ENCODE peak calls at places on chromosomes 11 and 22, in nine cellular contexts. One of them, this sample, is unnamed.

GRCh38 chr22:27317961-27318360 is 483.6 kb downstream of the MN1 start:
- DNase-seq in left lung: no peak
- DNase-seq in right cardiac atrium: no peak
- DNase-seq in AG04450: no peak
- DNase-seq in CD8-positive, alpha-beta T cell: no peak
- DNase-seq in epithelial cell of proximal tubule: peak
- DNase-seq in right lobe of liver: no peak
- DNase-seq in PC-9: no peak
- DNase-seq in mesendoderm: no peak
- DNase-seq in this sample: no peak

GRCh38 chr11:113163291-113164030 is 150.9 kb upstream of the TTC12 start:
- DNase-seq in left lung: no peak
- DNase-seq in right cardiac atrium: peak
- DNase-seq in AG04450: no peak
- DNase-seq in CD8-positive, alpha-beta T cell: no peak
- DNase-seq in epithelial cell of proximal tubule: no peak
- DNase-seq in right lobe of liver: no peak
- DNase-seq in PC-9: no peak
- DNase-seq in mesendoderm: no peak
- DNase-seq in this sample: no peak

GRCh38 chr11:83957038-83957900 is 671.1 kb upstream of the CCDC90B start:
- DNase-seq in left lung: no peak
- DNase-seq in right cardiac atrium: no peak
- DNase-seq in AG04450: no peak
- DNase-seq in CD8-positive, alpha-beta T cell: no peak
- DNase-seq in epithelial cell of proximal tubule: no peak
- DNase-seq in right lobe of liver: no peak
- DNase-seq in PC-9: no peak
- DNase-seq in mesendoderm: peak
- DNase-seq in this sample: no peak

GRCh38 chr11:2166091-2166851 is 5.3 kb upstream of the INS start:
- DNase-seq in left lung: no peak
- DNase-seq in right cardiac atrium: no peak
- DNase-seq in AG04450: no peak
- DNase-seq in CD8-positive, alpha-beta T cell: no peak
- DNase-seq in epithelial cell of proximal tubule: no peak
- DNase-seq in right lobe of liver: no peak
- DNase-seq in PC-9: no peak
- DNase-seq in mesendoderm: peak
- DNase-seq in this sample: peak

GRCh38 chr11:7677801-7678201 is 4.5 kb upstream of the CYB5R2 start:
- DNase-seq in left lung: no peak
- DNase-seq in right cardiac atrium: no peak
- DNase-seq in AG04450: no peak
- DNase-seq in CD8-positive, alpha-beta T cell: no peak
- DNase-seq in epithelial cell of proximal tubule: no peak
- DNase-seq in right lobe of liver: no peak
- DNase-seq in PC-9: no peak
- DNase-seq in mesendoderm: no peak
- DNase-seq in this sample: no peak

GRCh38 chr11:64028398-64029115 is 7.2 kb upstream of the FLRT1 start:
- DNase-seq in left lung: no peak
- DNase-seq in right cardiac atrium: peak
- DNase-seq in AG04450: no peak
- DNase-seq in CD8-positive, alpha-beta T cell: no peak
- DNase-seq in epithelial cell of proximal tubule: no peak
- DNase-seq in right lobe of liver: no peak
- DNase-seq in PC-9: no peak
- DNase-seq in mesendoderm: peak
- DNase-seq in this sample: no peak

GRCh38 chr11:62854013-62854824 is 14.8 kb upstream of the WDR74 start:
- DNase-seq in left lung: no peak
- DNase-seq in right cardiac atrium: no peak
- DNase-seq in AG04450: no peak
- DNase-seq in CD8-positive, alpha-beta T cell: no peak
- DNase-seq in epithelial cell of proximal tubule: no peak
- DNase-seq in right lobe of liver: no peak
- DNase-seq in PC-9: no peak
- DNase-seq in mesendoderm: no peak
- DNase-seq in this sample: no peak

GRCh38 chr11:134482128-134482527 is 70.1 kb upstream of the B3GAT1 start:
- DNase-seq in left lung: no peak
- DNase-seq in right cardiac atrium: no peak
- DNase-seq in AG04450: no peak
- DNase-seq in CD8-positive, alpha-beta T cell: no peak
- DNase-seq in epithelial cell of proximal tubule: no peak
- DNase-seq in right lobe of liver: no peak
- DNase-seq in PC-9: no peak
- DNase-seq in mesendoderm: no peak
- DNase-seq in this sample: no peak

GRCh38 chr11:113587318-113587739 is 112.1 kb upstream of the DRD2 start:
- DNase-seq in left lung: no peak
- DNase-seq in right cardiac atrium: no peak
- DNase-seq in AG04450: no peak
- DNase-seq in CD8-positive, alpha-beta T cell: no peak
- DNase-seq in epithelial cell of proximal tubule: no peak
- DNase-seq in right lobe of liver: no peak
- DNase-seq in PC-9: no peak
- DNase-seq in mesendoderm: no peak
- DNase-seq in this sample: peak

GRCh38 chr11:41201156-41201555 is 258.3 kb downstream of the LRRC4C start:
- DNase-seq in left lung: no peak
- DNase-seq in right cardiac atrium: no peak
- DNase-seq in AG04450: no peak
- DNase-seq in CD8-positive, alpha-beta T cell: no peak
- DNase-seq in epithelial cell of proximal tubule: no peak
- DNase-seq in right lobe of liver: no peak
- DNase-seq in PC-9: peak
- DNase-seq in mesendoderm: peak
- DNase-seq in this sample: no peak

GRCh38 chr11:45180888-45181594 is 34.6 kb downstream of the PRDM11 start:
- DNase-seq in left lung: peak
- DNase-seq in right cardiac atrium: peak
- DNase-seq in AG04450: no peak
- DNase-seq in CD8-positive, alpha-beta T cell: peak
- DNase-seq in epithelial cell of proximal tubule: no peak
- DNase-seq in right lobe of liver: no peak
- DNase-seq in PC-9: peak
- DNase-seq in mesendoderm: peak
- DNase-seq in this sample: no peak

GRCh38 chr11:1746516-1746931 is 3.9 kb downstream of the IFITM10 start:
- DNase-seq in left lung: peak
- DNase-seq in right cardiac atrium: peak
- DNase-seq in AG04450: no peak
- DNase-seq in CD8-positive, alpha-beta T cell: no peak
- DNase-seq in epithelial cell of proximal tubule: no peak
- DNase-seq in right lobe of liver: peak
- DNase-seq in PC-9: no peak
- DNase-seq in mesendoderm: no peak
- DNase-seq in this sample: no peak

GRCh38 chr11:8745431-8745986 is 62.9 kb downstream of the RPL27A start:
- DNase-seq in left lung: no peak
- DNase-seq in right cardiac atrium: no peak
- DNase-seq in AG04450: no peak
- DNase-seq in CD8-positive, alpha-beta T cell: no peak
- DNase-seq in epithelial cell of proximal tubule: no peak
- DNase-seq in right lobe of liver: no peak
- DNase-seq in PC-9: no peak
- DNase-seq in mesendoderm: peak
- DNase-seq in this sample: no peak

GRCh38 chr11:10918698-10919097 is 60.8 kb upstream of the ZBED5 start:
- DNase-seq in left lung: no peak
- DNase-seq in right cardiac atrium: no peak
- DNase-seq in AG04450: no peak
- DNase-seq in CD8-positive, alpha-beta T cell: no peak
- DNase-seq in epithelial cell of proximal tubule: no peak
- DNase-seq in right lobe of liver: no peak
- DNase-seq in PC-9: no peak
- DNase-seq in mesendoderm: no peak
- DNase-seq in this sample: no peak

GRCh38 chr11:99015634-99016454 is 4.9 kb upstream of the CNTN5 start:
- DNase-seq in left lung: no peak
- DNase-seq in right cardiac atrium: no peak
- DNase-seq in AG04450: peak
- DNase-seq in CD8-positive, alpha-beta T cell: no peak
- DNase-seq in epithelial cell of proximal tubule: peak
- DNase-seq in right lobe of liver: no peak
- DNase-seq in PC-9: no peak
- DNase-seq in mesendoderm: peak
- DNase-seq in this sample: no peak

GRCh38 chr11:78694152-78694551 is 119.5 kb upstream of the NARS2 start:
- DNase-seq in left lung: no peak
- DNase-seq in right cardiac atrium: no peak
- DNase-seq in AG04450: no peak
- DNase-seq in CD8-positive, alpha-beta T cell: no peak
- DNase-seq in epithelial cell of proximal tubule: no peak
- DNase-seq in right lobe of liver: no peak
- DNase-seq in PC-9: no peak
- DNase-seq in mesendoderm: no peak
- DNase-seq in this sample: no peak

DNA sequence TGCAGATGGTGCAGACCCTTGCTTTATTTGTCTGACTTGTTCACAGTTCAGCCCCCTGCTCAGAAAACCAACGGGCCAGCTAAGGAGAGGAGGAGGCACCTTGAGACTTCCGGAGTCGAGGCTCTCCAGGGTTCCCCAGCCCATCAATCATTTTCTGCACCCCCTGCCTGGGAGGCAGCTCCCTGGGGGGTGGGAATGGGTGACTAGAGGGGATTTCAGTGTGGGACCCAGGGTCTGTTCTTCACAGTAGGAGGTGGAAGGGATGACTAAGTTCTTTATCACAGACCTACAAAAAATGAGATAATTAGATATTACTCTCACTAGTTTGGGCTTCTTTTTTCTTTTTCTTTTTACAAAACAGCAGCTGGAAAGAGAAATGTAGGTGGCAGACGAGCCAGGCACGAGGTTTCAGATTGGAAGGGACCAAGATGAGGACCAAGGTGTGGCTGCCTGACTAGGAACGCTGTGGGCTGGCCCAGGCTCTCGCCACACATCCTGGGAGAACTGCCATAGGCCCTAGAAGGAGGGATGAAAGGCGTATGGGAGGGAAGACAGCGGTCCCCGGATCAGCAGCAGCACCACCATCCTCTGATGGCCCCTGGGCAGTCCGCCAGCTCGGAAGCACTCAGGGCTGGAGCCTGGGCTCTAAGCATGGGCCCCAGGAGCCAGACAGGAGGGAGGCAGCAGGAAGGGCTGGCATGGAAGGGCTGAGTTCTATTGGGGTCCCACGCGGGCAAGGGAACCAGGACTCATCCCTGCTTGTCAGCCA is 14.2 kb downstream of the TXN2 start:
- DNase-seq in left lung: no peak
- DNase-seq in right cardiac atrium: peak
- DNase-seq in AG04450: no peak
- DNase-seq in CD8-positive, alpha-beta T cell: no peak
- DNase-seq in epithelial cell of proximal tubule: no peak
- DNase-seq in right lobe of liver: no peak
- DNase-seq in PC-9: peak
- DNase-seq in mesendoderm: no peak
- DNase-seq in this sample: no peak
- H3K4me3 ChIP-seq in left lung: no peak
- H3K4me3 ChIP-seq in right cardiac atrium: no peak
- H3K4me3 ChIP-seq in AG04450: no peak
- H3K4me3 ChIP-seq in CD8-positive, alpha-beta T cell: no peak
- H3K4me3 ChIP-seq in epithelial cell of proximal tubule: no peak
- H3K4me3 ChIP-seq in right lobe of liver: no peak
- H3K4me3 ChIP-seq in PC-9: no peak
- H3K4me3 ChIP-seq in mesendoderm: no peak
- H3K4me3 ChIP-seq in this sample: no peak

DNA sequence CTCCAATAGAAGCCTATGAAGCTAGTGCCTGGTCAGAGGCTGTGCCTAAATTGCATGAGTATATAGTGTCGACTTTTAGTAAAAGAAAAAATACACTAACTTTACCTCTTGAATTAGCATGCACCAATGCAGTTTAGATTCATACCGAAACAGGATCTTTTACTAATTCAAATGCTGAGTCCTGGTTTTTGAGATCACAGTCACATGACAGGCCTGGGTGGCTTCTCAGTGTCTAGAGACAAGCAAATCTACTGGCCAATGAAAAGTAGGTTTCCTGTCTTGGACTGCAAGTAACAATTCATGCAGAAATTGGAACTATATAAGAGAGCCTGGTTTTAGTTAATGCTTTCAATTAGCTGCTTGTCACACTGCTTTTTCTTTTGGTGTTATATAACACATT is 7.2 kb downstream of the ARHGEF12 start:
- DNase-seq in left lung: no peak
- DNase-seq in right cardiac atrium: no peak
- DNase-seq in AG04450: no peak
- DNase-seq in CD8-positive, alpha-beta T cell: no peak
- DNase-seq in epithelial cell of proximal tubule: no peak
- DNase-seq in right lobe of liver: no peak
- DNase-seq in PC-9: no peak
- DNase-seq in mesendoderm: no peak
- DNase-seq in this sample: no peak
- H3K4me3 ChIP-seq in left lung: no peak
- H3K4me3 ChIP-seq in right cardiac atrium: no peak
- H3K4me3 ChIP-seq in AG04450: no peak
- H3K4me3 ChIP-seq in CD8-positive, alpha-beta T cell: no peak
- H3K4me3 ChIP-seq in epithelial cell of proximal tubule: no peak
- H3K4me3 ChIP-seq in right lobe of liver: no peak
- H3K4me3 ChIP-seq in PC-9: no peak
- H3K4me3 ChIP-seq in mesendoderm: no peak
- H3K4me3 ChIP-seq in this sample: peak

GRCh38 chr22:46803031-46803880 is 40.8 kb downstream of the TBC1D22A start:
- DNase-seq in left lung: peak
- DNase-seq in right cardiac atrium: peak
- DNase-seq in AG04450: no peak
- DNase-seq in CD8-positive, alpha-beta T cell: peak
- DNase-seq in epithelial cell of proximal tubule: no peak
- DNase-seq in right lobe of liver: peak
- DNase-seq in PC-9: peak
- DNase-seq in mesendoderm: peak
- DNase-seq in this sample: peak
- H3K4me3 ChIP-seq in left lung: no peak
- H3K4me3 ChIP-seq in right cardiac atrium: no peak
- H3K4me3 ChIP-seq in AG04450: no peak
- H3K4me3 ChIP-seq in CD8-positive, alpha-beta T cell: no peak
- H3K4me3 ChIP-seq in epithelial cell of proximal tubule: peak
- H3K4me3 ChIP-seq in right lobe of liver: no peak
- H3K4me3 ChIP-seq in PC-9: no peak
- H3K4me3 ChIP-seq in mesendoderm: no peak
- H3K4me3 ChIP-seq in this sample: no peak

DNA sequence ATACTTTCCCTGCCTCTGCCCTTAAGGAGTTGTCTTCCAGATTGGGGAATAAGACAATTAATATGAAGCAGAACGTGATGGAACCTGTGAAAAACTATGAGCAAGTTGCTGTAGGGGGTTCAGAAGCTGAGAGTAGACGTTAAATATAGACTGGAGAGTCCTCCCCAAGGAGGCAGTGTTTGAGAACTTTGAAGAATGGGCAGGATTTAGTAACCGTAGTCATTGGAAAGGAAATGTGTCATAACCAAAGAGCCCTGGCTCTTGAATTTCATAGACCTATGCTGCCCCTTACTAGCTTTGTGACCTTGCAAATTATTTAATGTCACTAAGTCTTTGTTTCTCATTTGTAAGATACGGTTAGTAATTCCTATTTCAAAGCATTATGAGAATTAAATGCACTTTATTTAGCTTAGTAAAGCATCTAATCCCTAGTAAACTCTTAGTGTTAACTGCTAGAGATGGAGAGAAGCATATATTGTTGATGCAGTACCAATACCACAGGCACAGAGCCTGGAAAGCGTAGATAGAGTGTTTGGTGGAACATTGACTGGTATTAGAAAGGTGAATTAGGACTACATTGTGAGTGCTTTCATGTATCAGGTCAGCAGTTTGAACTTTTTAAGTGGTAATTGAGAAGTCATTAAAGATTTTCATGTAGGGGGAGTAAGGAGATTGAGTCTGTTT is 54.1 kb downstream of the MCAM start:
- DNase-seq in left lung: no peak
- DNase-seq in right cardiac atrium: no peak
- DNase-seq in AG04450: no peak
- DNase-seq in CD8-positive, alpha-beta T cell: no peak
- DNase-seq in epithelial cell of proximal tubule: no peak
- DNase-seq in right lobe of liver: no peak
- DNase-seq in PC-9: no peak
- DNase-seq in mesendoderm: no peak
- DNase-seq in this sample: no peak
- H3K4me3 ChIP-seq in left lung: no peak
- H3K4me3 ChIP-seq in right cardiac atrium: no peak
- H3K4me3 ChIP-seq in AG04450: no peak
- H3K4me3 ChIP-seq in CD8-positive, alpha-beta T cell: no peak
- H3K4me3 ChIP-seq in epithelial cell of proximal tubule: no peak
- H3K4me3 ChIP-seq in right lobe of liver: no peak
- H3K4me3 ChIP-seq in PC-9: no peak
- H3K4me3 ChIP-seq in mesendoderm: no peak
- H3K4me3 ChIP-seq in this sample: peak

This sample was measured in CD4-positive, CD25-positive, alpha-beta regulatory T cell.